ENCODE peak calls at places on chromosomes 13 and 19, in four cellular contexts. H is HCT116, O is K562, V is HepG2. Z is an unnamed sample.

GRCh38 chr19:45250216-45250831 is 747 bp upstream of the MARK4 start:
- DNase-seq in H (no peak), O (no peak), V (no peak), Z (no peak)

GRCh38 chr13:40787062-40787461 is 2.3 kb upstream of the SLC25A15 start:
- DNase-seq in H (no peak), O (no peak), V (no peak), Z (no peak)

GRCh38 chr13:97743946-97744345 is 209.5 kb upstream of the IPO5 start:
- DNase-seq in H (no peak), O (no peak), V (no peak), Z (no peak)

GRCh38 chr13:25992076-25992475 is 59.7 kb downstream of the SHISA2 start:
- DNase-seq in H (no peak), O (no peak), V (no peak), Z (no peak)

GRCh38 chr13:110450941-110451340 is 110.6 kb downstream of the RAB20 start:
- DNase-seq in H (no peak), O (no peak), V (no peak), Z (no peak)

GRCh38 chr13:32051156-32051555 is 19.6 kb downstream of the FRY start:
- DNase-seq in H (no peak), O (no peak), V (no peak), Z (no peak)

GRCh38 chr19:10553087-10553667 is 9.5 kb downstream of the ATG4D start:
- DNase-seq in H (no peak), O (no peak), V (no peak), Z (no peak)

GRCh38 chr13:63381078-63381859 is 1965.6 kb upstream of the PCDH20 start:
- DNase-seq in H (no peak), O (no peak), V (no peak), Z (no peak)

GRCh38 chr13:43298799-43299198 is 275.4 kb downstream of the DNAJC15 start:
- DNase-seq in H (no peak), O (no peak), V (no peak), Z (no peak)

GRCh38 chr19:6590458-6591319 is at the start of gene CD70:
- DNase-seq in H (no peak), O (peak), V (no peak), Z (no peak)

GRCh38 chr13:51675385-51675784 is 91.1 kb downstream of the WDFY2 start:
- DNase-seq in H (no peak), O (no peak), V (no peak), Z (no peak)

GRCh38 chr13:95754069-95754468 is 77.1 kb downstream of the DNAJC3 start:
- DNase-seq in H (no peak), O (no peak), V (no peak), Z (no peak)

GRCh38 chr19:8240274-8241229 is 31.4 kb downstream of the CERS4 start:
- DNase-seq in H (peak), O (peak), V (peak), Z (no peak)

GRCh38 chr13:46104868-46105267 is at the start of gene CPB2:
- DNase-seq in H (no peak), O (no peak), V (peak), Z (no peak)

GRCh38 chr13:84399320-84400085 is 517.2 kb upstream of the SLITRK1 start:
- DNase-seq in H (no peak), O (no peak), V (peak), Z (no peak)

GRCh38 chr19:46719629-46720515 is 3.0 kb upstream of the PRKD2 start:
- DNase-seq in H (no peak), O (no peak), V (no peak), Z (no peak)

GRCh38 chr13:27622102-27622820 is 569 bp downstream of the POLR1D start:
- DNase-seq in H (no peak), O (no peak), V (peak), Z (no peak)

GRCh38 chr13:81987159-81987558 is 1646.2 kb upstream of the SPRY2 start:
- DNase-seq in H (no peak), O (no peak), V (peak), Z (no peak)

GRCh38 chr13:104043184-104043583 is 977.0 kb upstream of the SLC10A2 start:
- DNase-seq in H (no peak), O (no peak), V (no peak), Z (no peak)

GRCh38 chr13:22061806-22062391 is 391.0 kb downstream of the FGF9 start:
- DNase-seq in H (no peak), O (no peak), V (no peak), Z (no peak)

GRCh38 chr13:79485014-79485441 is 4.1 kb downstream of the NDFIP2 start:
- DNase-seq in H (no peak), O (no peak), V (peak), Z (no peak)

GRCh38 chr13:113647351-113648217 is 10.4 kb downstream of the ATP4B start:
- DNase-seq in H (peak), O (no peak), V (no peak), Z (peak)

GRCh38 chr13:36918246-36919060 is 1.6 kb downstream of the SMAD9 start:
- DNase-seq in H (no peak), O (no peak), V (no peak), Z (no peak)

GRCh38 chr13:40026741-40027140 is 371.3 kb downstream of the COG6 start:
- DNase-seq in H (no peak), O (no peak), V (no peak), Z (no peak)

GRCh38 chr13:94228781-94229180 is 250.7 kb downstream of the DCT start:
- DNase-seq in H (no peak), O (no peak), V (no peak), Z (no peak)

GRCh38 chr13:110507678-110508381 is 53.7 kb downstream of the RAB20 start:
- DNase-seq in H (no peak), O (peak), V (no peak), Z (no peak)

GRCh38 chr13:24225062-24225461 is 64.5 kb downstream of the SPATA13 start:
- DNase-seq in H (no peak), O (no peak), V (no peak), Z (no peak)

GRCh38 chr19:35222373-35223005 is 6.0 kb downstream of the FAM187B start:
- DNase-seq in H (no peak), O (no peak), V (no peak), Z (no peak)

GRCh38 chr19:46428278-46429141 is at the start of gene PNMA8C:
- DNase-seq in H (no peak), O (peak), V (no peak), Z (no peak)

GRCh38 chr13:72041165-72041564 is 174.2 kb upstream of the DACH1 start:
- DNase-seq in H (no peak), O (no peak), V (no peak), Z (no peak)

GRCh38 chr13:44801990-44802389 is 187.3 kb downstream of the NUFIP1 start:
- DNase-seq in H (no peak), O (no peak), V (no peak), Z (no peak)

GRCh38 chr13:83709751-83710515 is 172.3 kb downstream of the SLITRK1 start:
- DNase-seq in H (no peak), O (no peak), V (no peak), Z (no peak)

GRCh38 chr19:2254052-2254872 is 2.0 kb downstream of the JSRP1 start:
- DNase-seq in H (no peak), O (no peak), V (peak), Z (no peak)

GRCh38 chr13:24038846-24039330 is 121.6 kb upstream of the SPATA13 start:
- DNase-seq in H (no peak), O (no peak), V (peak), Z (no peak)

GRCh38 chr13:70339738-70340137 is 231.5 kb upstream of the KLHL1 start:
- DNase-seq in H (peak), O (no peak), V (peak), Z (peak)

GRCh38 chr19:35332817-35333216 is 3.8 kb downstream of the CD22 start:
- DNase-seq in H (no peak), O (no peak), V (no peak), Z (no peak)

DNA sequence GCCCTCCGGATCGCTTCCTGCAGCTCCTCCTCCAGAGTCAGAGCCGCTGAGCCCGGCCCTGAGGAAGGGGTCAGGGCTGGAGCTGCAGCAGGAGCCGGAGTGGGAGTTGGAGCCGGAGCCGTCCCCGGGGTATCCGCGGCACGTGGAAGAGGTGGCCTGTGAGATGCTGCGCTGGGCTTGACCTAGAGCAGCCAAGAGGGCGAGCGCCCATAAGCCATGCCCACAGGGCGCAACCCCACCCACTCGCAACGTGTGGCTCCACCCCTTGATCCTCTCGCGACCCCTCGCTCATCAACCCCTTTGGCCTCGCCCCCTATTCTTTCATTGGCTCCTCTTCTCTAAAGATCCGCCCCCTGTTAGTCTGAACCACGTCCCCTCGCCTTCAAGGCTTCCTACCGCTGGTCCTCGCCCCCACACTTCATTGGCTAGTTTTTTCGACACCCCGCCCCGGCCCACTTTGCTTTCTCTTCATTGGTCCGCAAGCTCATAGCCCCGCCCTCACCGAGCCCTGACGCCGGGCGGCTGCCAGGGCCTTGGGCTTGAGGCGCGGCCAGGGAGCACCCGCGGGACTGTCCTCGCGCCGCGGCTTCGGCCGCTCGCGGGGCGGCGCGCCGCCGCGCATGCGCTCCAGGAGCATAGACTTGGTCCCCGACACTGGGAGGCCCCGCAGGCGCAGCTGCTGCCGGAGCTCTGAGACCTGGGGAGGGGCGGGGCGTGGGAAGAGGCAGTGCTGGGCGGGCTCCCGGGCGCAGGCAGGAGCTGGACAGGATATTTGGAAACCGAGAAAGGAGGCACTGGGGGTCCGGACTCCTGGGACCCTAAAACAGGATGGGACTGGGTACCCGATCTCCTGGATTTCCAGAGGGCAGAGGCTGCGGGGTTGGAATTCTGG is 5.4 kb downstream of the MAMSTR start:
- DNase-seq in H (peak), O (peak), V (peak), Z (peak)
- TF ChIP-seq POLR2AphosphoS5 in H (peak), O (peak), V (peak), Z (no peak)

DNA sequence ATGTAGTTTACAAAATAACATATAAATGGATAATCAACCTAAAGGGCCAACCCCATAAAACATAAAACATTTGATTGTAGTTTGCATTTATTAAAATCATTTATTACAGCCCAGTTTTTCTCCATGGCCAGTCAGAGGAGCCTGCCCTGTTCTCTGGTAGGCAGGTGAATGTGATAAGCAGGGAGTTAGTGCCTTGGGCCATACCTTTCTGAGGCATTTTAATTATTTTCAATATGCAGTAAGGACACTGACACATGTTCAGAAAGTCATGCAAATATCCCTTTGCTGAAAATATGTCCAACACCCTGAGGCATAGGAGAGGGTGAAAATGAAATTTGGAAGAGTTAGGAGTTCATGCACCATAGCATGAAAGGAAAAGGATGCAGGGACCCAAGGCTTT is 242.6 kb upstream of the EDNRB start:
- DNase-seq in H (no peak), O (no peak), V (no peak), Z (no peak)
- TF ChIP-seq TCF7L2 in H (no peak), O (no peak), V (no peak), Z (no peak)

DNA sequence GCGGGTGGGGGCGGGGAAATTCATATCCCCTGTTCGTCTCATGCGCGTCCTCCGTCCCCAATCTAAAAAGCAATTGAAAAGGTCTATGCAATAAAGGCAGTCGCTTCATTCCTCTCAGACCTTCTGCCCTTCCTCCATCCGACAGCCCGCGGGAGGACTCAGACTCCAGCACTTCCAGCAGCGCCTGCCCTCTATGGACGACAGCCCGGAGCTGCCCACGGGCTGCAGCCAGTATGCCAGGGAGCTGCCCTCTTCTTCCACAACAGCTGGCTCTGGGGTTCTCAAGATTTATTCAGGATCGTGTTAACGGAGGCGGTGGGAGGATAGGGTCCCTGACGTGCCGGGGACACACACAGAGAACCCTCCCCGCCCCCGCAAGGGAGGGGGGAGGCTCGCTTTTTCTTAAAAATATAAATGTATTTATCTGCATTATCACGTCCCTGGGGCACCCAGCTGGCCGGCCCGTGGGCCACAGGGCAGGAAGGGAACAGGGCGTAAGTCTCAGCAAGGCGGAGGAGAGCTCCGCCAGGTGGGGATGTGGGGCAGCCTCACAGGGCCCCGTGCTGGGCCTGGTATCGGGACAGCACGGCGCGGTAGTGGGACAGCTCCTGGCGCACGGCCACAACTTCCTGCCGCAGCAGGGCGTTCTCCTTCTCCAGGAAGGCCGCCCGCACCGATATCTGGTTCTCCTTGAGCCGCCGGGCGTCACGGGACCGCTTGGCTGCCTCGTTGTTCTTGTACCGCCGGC is 6.7 kb downstream of the DBP start:
- DNase-seq in H (no peak), O (no peak), V (no peak), Z (no peak)
- TF ChIP-seq POLR2AphosphoS5 in H (no peak), O (no peak), V (no peak), Z (no peak)

DNA sequence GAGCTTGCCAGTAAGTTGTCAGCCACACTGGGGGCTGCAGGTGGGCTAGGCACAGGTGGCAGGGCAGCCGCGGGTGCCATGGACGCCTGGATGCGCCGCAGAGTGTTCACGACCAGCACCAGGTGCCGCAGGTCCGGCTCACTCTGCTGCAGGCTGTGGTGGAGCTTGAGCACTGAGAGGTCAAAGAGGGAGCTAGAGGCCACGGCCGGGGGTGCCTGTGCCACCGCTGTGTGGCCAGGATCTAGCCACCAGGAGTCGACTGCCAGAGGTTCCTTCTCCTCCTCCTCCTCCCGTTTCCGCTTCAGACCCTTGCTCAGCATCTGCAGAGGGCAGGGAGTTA is 2.6 kb downstream of the SERTAD1 start:
- DNase-seq in H (no peak), O (no peak), V (no peak), Z (no peak)
- TF ChIP-seq TCF7L2 in H (no peak), O (no peak), V (no peak), Z (no peak)

DNA sequence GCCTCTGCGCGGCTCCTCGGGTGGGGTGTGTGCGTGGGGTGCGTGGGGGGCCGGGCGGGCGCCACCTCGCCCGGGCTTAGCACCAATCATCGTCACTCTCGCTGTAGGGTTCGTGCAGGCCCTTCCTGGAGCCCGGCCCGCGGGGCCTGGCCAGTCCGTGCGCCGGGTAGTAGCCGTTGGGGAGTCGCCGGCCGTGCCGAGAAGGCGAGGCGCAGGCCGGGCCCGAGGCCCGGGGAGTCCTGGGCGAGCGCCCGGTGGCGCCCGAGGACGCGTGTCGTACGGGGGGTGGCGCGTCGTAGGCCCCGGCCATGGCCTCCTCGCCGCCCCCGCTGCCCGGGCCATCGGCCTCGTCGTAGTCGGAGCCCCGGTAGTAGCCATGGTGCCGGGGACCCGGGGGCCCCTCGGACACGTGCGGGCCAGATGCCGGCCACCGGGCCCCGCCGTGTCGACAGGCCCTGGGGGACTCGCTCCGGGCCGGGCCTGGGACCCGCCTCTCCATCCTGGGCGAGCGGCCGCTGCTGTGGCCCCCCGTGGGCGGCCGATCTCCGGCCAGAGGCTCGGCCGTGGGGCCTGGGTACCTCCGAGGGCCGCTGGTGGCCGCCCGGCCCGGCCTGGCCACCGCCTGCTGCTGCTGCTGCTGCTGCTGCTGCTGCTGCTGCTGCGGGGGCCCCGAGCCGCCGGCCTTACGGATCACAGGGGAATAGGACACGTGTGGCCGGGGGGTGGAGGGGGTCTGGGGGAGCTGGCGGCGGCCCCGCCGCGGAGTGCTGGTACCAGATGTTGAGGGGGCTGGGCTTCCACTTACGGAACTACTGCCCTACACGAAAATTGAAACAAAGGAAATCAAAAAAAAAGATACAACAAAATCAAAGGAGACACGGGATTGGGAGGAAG is 57.3 kb downstream of the IER2 start:
- DNase-seq in H (no peak), O (no peak), V (no peak), Z (no peak)
- TF ChIP-seq POLR2AphosphoS5 in H (no peak), O (no peak), V (no peak), Z (no peak)

Z was measured in Panc1.